ENCODE peak calls at places on chromosomes 3 and 15, in four cellular contexts. One of them, this sample, is unnamed.

GRCh38 chr15:40336129-40337122 is 4.3 kb downstream of the CCDC9B start:
- DNase-seq in IMR-90: no peak
- DNase-seq in K562: peak
- DNase-seq in HepG2: no peak
- DNase-seq in this sample: no peak

GRCh38 chr3:149352556-149352955 is 19.1 kb upstream of the TM4SF18 start:
- DNase-seq in IMR-90: peak
- DNase-seq in K562: peak
- DNase-seq in HepG2: peak
- DNase-seq in this sample: peak

GRCh38 chr3:156448300-156448699 is 106.6 kb downstream of the SSR3 start:
- DNase-seq in K562: peak
- DNase-seq in HepG2: peak
- DNase-seq in IMR-90: peak
- DNase-seq in this sample: peak

GRCh38 chr15:88018865-88019626 is 237.5 kb downstream of the NTRK3 start:
- DNase-seq in K562: no peak
- DNase-seq in HepG2: no peak
- DNase-seq in IMR-90: no peak
- DNase-seq in this sample: no peak

GRCh38 chr3:7518471-7518870 is 657.6 kb downstream of the GRM7 start:
- DNase-seq in IMR-90: no peak
- DNase-seq in HepG2: no peak
- DNase-seq in K562: no peak
- DNase-seq in this sample: no peak

GRCh38 chr15:96093063-96093462 is 237.4 kb upstream of the NR2F2 start:
- DNase-seq in HepG2: no peak
- DNase-seq in K562: no peak
- DNase-seq in IMR-90: peak
- DNase-seq in this sample: no peak

GRCh38 chr3:129892857-129893615 is 475 bp downstream of the TMCC1 start:
- DNase-seq in IMR-90: no peak
- DNase-seq in HepG2: peak
- DNase-seq in K562: peak
- DNase-seq in this sample: peak

GRCh38 chr15:34472947-34473346 is 35.3 kb upstream of the GOLGA8A start:
- DNase-seq in HepG2: no peak
- DNase-seq in K562: no peak
- DNase-seq in IMR-90: no peak
- DNase-seq in this sample: no peak

GRCh38 chr3:42880601-42881451 is 5.1 kb upstream of the CYP8B1 start:
- DNase-seq in K562: peak
- DNase-seq in HepG2: peak
- DNase-seq in IMR-90: peak
- DNase-seq in this sample: peak

GRCh38 chr3:22981176-22981575 is 222.0 kb upstream of the UBE2E2 start:
- DNase-seq in IMR-90: no peak
- DNase-seq in HepG2: no peak
- DNase-seq in K562: no peak
- DNase-seq in this sample: no peak

GRCh38 chr15:29656636-29657475 is 165.4 kb downstream of the TJP1 start:
- DNase-seq in HepG2: no peak
- DNase-seq in IMR-90: no peak
- DNase-seq in K562: peak
- DNase-seq in this sample: peak

GRCh38 chr3:189455796-189456195 is 175.4 kb upstream of the TP63 start:
- DNase-seq in HepG2: no peak
- DNase-seq in K562: no peak
- DNase-seq in IMR-90: no peak
- DNase-seq in this sample: no peak

GRCh38 chr3:132641837-132642538 is 17.6 kb downstream of the ACAD11 start:
- DNase-seq in IMR-90: peak
- DNase-seq in K562: peak
- DNase-seq in HepG2: peak
- DNase-seq in this sample: peak

GRCh38 chr15:55796321-55796965 is 53.5 kb upstream of the PRTG start:
- DNase-seq in IMR-90: peak
- DNase-seq in K562: no peak
- DNase-seq in HepG2: no peak
- DNase-seq in this sample: no peak

GRCh38 chr3:123421353-123422174 is 27.3 kb downstream of the ADCY5 start:
- DNase-seq in K562: no peak
- DNase-seq in HepG2: no peak
- DNase-seq in IMR-90: no peak
- DNase-seq in this sample: no peak

GRCh38 chr3:120442975-120443517 is 7.7 kb downstream of the FSTL1 start:
- DNase-seq in HepG2: no peak
- DNase-seq in K562: no peak
- DNase-seq in IMR-90: no peak
- DNase-seq in this sample: no peak
- TF ChIP-seq CTCF in HepG2: no peak
- TF ChIP-seq CTCF in K562: no peak
- TF ChIP-seq CTCF in IMR-90: peak
- TF ChIP-seq CTCF in this sample: peak

GRCh38 chr3:10992946-10993728 is 589 bp downstream of the SLC6A1 start:
- DNase-seq in IMR-90: no peak
- DNase-seq in K562: no peak
- DNase-seq in HepG2: no peak
- DNase-seq in this sample: no peak
- TF ChIP-seq MAZ in IMR-90: no peak
- TF ChIP-seq MAZ in K562: no peak
- TF ChIP-seq MAZ in HepG2: no peak
- TF ChIP-seq MAZ in this sample: no peak

GRCh38 chr3:184082465-184082864 is 14.4 kb upstream of the HTR3E start:
- DNase-seq in IMR-90: no peak
- DNase-seq in HepG2: no peak
- DNase-seq in K562: no peak
- DNase-seq in this sample: no peak
- TF ChIP-seq CTCF in IMR-90: no peak
- TF ChIP-seq CTCF in HepG2: no peak
- TF ChIP-seq CTCF in K562: no peak
- TF ChIP-seq CTCF in this sample: no peak

GRCh38 chr3:182979719-182980191 is 583 bp downstream of the DCUN1D1 start:
- DNase-seq in HepG2: peak
- DNase-seq in IMR-90: peak
- DNase-seq in K562: peak
- DNase-seq in this sample: peak
- TF ChIP-seq MAZ in HepG2: no peak
- TF ChIP-seq MAZ in IMR-90: no peak
- TF ChIP-seq MAZ in K562: no peak
- TF ChIP-seq MAZ in this sample: no peak

GRCh38 chr3:133776794-133777438 is 28.7 kb upstream of the SRPRB start:
- DNase-seq in IMR-90: no peak
- DNase-seq in HepG2: no peak
- DNase-seq in K562: no peak
- DNase-seq in this sample: no peak
- TF ChIP-seq CTCF in IMR-90: no peak
- TF ChIP-seq CTCF in HepG2: no peak
- TF ChIP-seq CTCF in K562: no peak
- TF ChIP-seq CTCF in this sample: no peak